ENCODE peak calls at places on chromosome 21, in six cellular contexts. O is AG09309, R is cardiac fibroblast, D is keratinocyte, A is transverse colon, V is GM12865. Y is an unnamed sample.

GRCh38 chr21:29232601-29233541 is 65.9 kb upstream of the BACH1 start:
- DNase-seq in R (peak), A (no peak), O (no peak), V (peak), D (no peak), Y (no peak)

GRCh38 chr21:33025471-33026298 is at the start of gene OLIG2:
- DNase-seq in O (no peak), V (no peak), R (no peak), D (no peak), A (no peak), Y (no peak)

GRCh38 chr21:42263591-42264131 is 44.7 kb downstream of the ABCG1 start:
- DNase-seq in D (no peak), O (no peak), V (no peak), R (peak), A (no peak), Y (no peak)

GRCh38 chr21:18285379-18285778 is 40.7 kb downstream of the CHODL start:
- DNase-seq in R (no peak), V (no peak), O (no peak), D (no peak), A (no peak), Y (no peak)

GRCh38 chr21:36194024-36194423 is 37.4 kb downstream of the DOP1B start:
- DNase-seq in V (no peak), D (no peak), R (no peak), A (no peak), O (no peak), Y (no peak)

GRCh38 chr21:36321325-36322082 is 1.5 kb downstream of the MORC3 start:
- DNase-seq in O (no peak), V (peak), R (peak), D (no peak), A (no peak), Y (no peak)

GRCh38 chr21:24456358-24456757 is 1150.9 kb downstream of the MRPL39 start:
- DNase-seq in R (no peak), A (no peak), D (no peak), V (no peak), O (no peak), Y (no peak)

GRCh38 chr21:42524341-42525227 is 10.9 kb downstream of the SLC37A1 start:
- DNase-seq in R (peak), V (peak), D (no peak), A (peak), O (peak), Y (peak)

GRCh38 chr21:33368576-33368975 is 34.6 kb upstream of the IFNGR2 start:
- DNase-seq in O (no peak), A (no peak), V (no peak), R (no peak), D (no peak), Y (no peak)

GRCh38 chr21:32143222-32143939 is 135.5 kb downstream of the MIS18A start:
- DNase-seq in V (peak), O (peak), A (no peak), R (no peak), D (no peak), Y (no peak)

GRCh38 chr21:38817371-38818335 is 11.9 kb downstream of the ETS2 start:
- DNase-seq in R (no peak), V (no peak), D (no peak), O (no peak), A (peak), Y (no peak)

GRCh38 chr21:17491716-17492414 is 21.0 kb upstream of the CXADR start:
- DNase-seq in O (peak), D (peak), R (peak), V (peak), A (no peak), Y (no peak)

GRCh38 chr21:25175938-25176337 is 431.3 kb downstream of the MRPL39 start:
- DNase-seq in A (no peak), R (no peak), D (no peak), V (no peak), O (no peak), Y (no peak)

GRCh38 chr21:35319684-35320083 is 270.6 kb upstream of the RUNX1 start:
- DNase-seq in D (no peak), V (no peak), O (no peak), R (no peak), A (no peak), Y (no peak)

GRCh38 chr21:32597205-32597604 is 11.9 kb upstream of the TCP10L start:
- DNase-seq in R (peak), A (no peak), D (peak), V (no peak), O (peak), Y (no peak)

GRCh38 chr21:38797470-38797869 is 8.3 kb upstream of the ETS2 start:
- DNase-seq in O (no peak), V (no peak), D (no peak), A (peak), R (no peak), Y (no peak)

GRCh38 chr21:39373634-39374033 is 24.7 kb upstream of the HMGN1 start:
- DNase-seq in A (no peak), D (no peak), V (peak), R (peak), O (no peak), Y (no peak)

GRCh38 chr21:34795152-34796141 is 126.7 kb downstream of the CLIC6 start:
- DNase-seq in R (peak), O (peak), V (no peak), A (peak), D (no peak), Y (no peak)

GRCh38 chr21:31537872-31538576 is 121.5 kb upstream of the SOD1 start:
- DNase-seq in V (no peak), A (no peak), R (no peak), D (no peak), O (no peak), Y (no peak)

GRCh38 chr21:45407629-45408247 is 2.8 kb downstream of the COL18A1 start:
- DNase-seq in O (no peak), V (no peak), R (no peak), A (no peak), D (no peak), Y (no peak)
- TF ChIP-seq CTCF in O (no peak), V (no peak), R (peak), A (no peak), D (peak), Y (no peak)

GRCh38 chr21:37593740-37594471 is 227.3 kb downstream of the DYRK1A start:
- DNase-seq in O (no peak), V (no peak), R (peak), D (no peak), A (no peak), Y (no peak)
- H3K4me3 ChIP-seq in O (no peak), V (no peak), R (no peak), D (no peak), A (no peak), Y (no peak)

DNA sequence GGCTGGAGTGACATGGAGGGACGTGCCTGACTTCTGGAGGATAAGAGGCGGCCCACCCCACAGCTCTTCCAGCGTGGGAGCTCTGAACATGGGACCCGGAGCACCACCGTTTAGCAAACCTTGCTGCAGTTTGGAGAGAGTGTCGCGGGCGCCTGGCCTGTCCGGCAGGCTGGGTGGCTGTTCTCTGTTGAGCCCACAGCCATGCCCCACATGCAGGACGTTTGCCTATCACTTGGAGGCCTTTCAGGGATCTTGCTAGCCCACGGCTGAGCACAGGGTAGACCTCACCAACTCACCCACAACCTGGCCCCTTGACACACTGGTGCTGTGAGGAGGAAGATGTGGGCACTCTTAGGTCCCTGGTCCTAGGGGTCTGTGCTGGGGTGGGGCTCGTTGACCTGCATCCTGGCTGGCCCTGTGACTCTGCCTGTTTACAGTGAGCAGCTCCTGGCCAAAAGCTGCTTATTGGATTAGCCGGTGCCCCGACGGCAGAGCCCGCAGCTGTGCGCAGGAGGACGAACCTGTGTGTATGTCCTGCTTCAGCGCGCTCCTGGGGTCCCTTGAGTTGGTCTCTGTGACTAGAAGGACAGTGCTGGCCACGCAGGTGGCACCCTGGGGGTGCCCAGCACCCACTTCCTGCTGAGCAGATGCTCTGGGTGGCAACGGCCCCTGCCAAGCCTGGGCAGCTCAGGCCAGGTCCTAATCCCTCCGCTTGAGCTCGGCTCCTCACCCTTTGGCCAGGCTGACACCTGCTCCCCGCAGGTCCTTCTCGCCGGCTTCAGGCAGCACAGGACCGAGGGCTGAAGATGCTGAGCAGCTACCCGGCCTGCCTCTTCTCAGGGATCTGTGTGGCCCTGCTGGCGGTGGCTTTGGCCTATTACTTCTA is 72.4 kb upstream of the TRAPPC10 start:
- DNase-seq in O (no peak), A (no peak), D (no peak), V (no peak), R (no peak), Y (no peak)
- TF ChIP-seq CTCF in O (no peak), A (peak), D (no peak), V (no peak), R (no peak), Y (no peak)

GRCh38 chr21:43869486-43870325 is 4.7 kb downstream of the AGPAT3 start:
- DNase-seq in R (no peak), D (no peak), A (no peak), V (no peak), O (no peak), Y (no peak)

GRCh38 chr21:43872549-43873198 is 7.7 kb downstream of the AGPAT3 start:
- DNase-seq in A (no peak), D (no peak), O (no peak), V (no peak), R (no peak), Y (no peak)

GRCh38 chr21:43874085-43874785 is 9.2 kb downstream of the AGPAT3 start:
- DNase-seq in V (no peak), A (no peak), O (no peak), D (no peak), R (no peak), Y (no peak)

GRCh38 chr21:43873673-43874072 is 8.7 kb downstream of the AGPAT3 start:
- DNase-seq in D (no peak), O (no peak), V (no peak), R (no peak), A (no peak), Y (no peak)

GRCh38 chr21:43871487-43871886 is 6.5 kb downstream of the AGPAT3 start:
- DNase-seq in V (no peak), O (no peak), R (no peak), A (no peak), D (no peak), Y (no peak)
- H3K4me3 ChIP-seq in V (no peak), O (no peak), R (no peak), A (no peak), D (no peak), Y (no peak)

DNA sequence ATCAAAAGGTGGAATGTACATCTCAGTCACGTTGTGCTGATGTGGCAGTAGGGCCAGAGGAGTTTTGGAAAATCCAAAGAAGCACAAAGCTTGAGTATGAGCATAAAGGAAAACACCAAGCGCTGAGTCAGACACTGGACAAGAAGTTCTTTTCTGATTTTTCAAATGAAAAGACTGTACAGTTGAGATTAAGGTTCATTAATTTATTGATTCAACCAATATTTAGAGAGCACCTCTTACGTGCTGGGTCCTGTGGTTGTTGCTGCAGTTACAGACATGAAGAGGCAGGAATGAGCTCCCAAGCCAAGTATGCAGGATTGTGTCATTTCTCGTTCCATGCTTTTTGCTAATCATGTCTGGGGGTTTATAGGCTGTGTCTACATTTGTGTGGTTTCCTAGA is 28.9 kb upstream of the APP start:
- DNase-seq in A (no peak), V (no peak), O (peak), R (peak), D (peak), Y (no peak)
- TF ChIP-seq CTCF in A (no peak), V (no peak), O (no peak), R (no peak), D (no peak), Y (no peak)

GRCh38 chr21:15061284-15061683 is 3.5 kb downstream of the NRIP1 start:
- DNase-seq in O (no peak), V (no peak), R (no peak), D (no peak), A (no peak), Y (no peak)
- H3K4me3 ChIP-seq in O (no peak), V (no peak), R (no peak), D (no peak), A (no peak), Y (no peak)

Y was measured in GM12864.